ENCODE peak calls at places on chromosome 11, in four cellular contexts. B is A549, E is HCT116, Z is astrocyte of the cerebellum. I is an unnamed sample.

GRCh38 chr11:113587318-113587739 is 112.1 kb upstream of the DRD2 start:
- DNase-seq in B (no peak), E (no peak), Z (no peak), I (no peak)

GRCh38 chr11:94519478-94520084 is 7.3 kb downstream of the C11orf97 start:
- DNase-seq in B (no peak), E (peak), Z (no peak), I (no peak)

GRCh38 chr11:134666273-134667174 is 254.5 kb upstream of the B3GAT1 start:
- DNase-seq in B (no peak), E (no peak), Z (no peak), I (no peak)

GRCh38 chr11:78784321-78785061 is 209.8 kb upstream of the NARS2 start:
- DNase-seq in B (no peak), E (no peak), Z (peak), I (no peak)

GRCh38 chr11:57637626-57638004 is 12.1 kb downstream of the YPEL4 start:
- DNase-seq in B (no peak), E (no peak), Z (no peak), I (no peak)

GRCh38 chr11:88428959-88429358 is 91.4 kb upstream of the CTSC start:
- DNase-seq in B (no peak), E (no peak), Z (no peak), I (no peak)

GRCh38 chr11:90274362-90274761 is 51.5 kb upstream of the CHORDC1 start:
- DNase-seq in B (no peak), E (no peak), Z (no peak), I (no peak)

GRCh38 chr11:120413480-120413879 is 77.3 kb downstream of the ARHGEF12 start:
- DNase-seq in B (no peak), E (no peak), Z (peak), I (no peak)

GRCh38 chr11:17845431-17845881 is 110.9 kb downstream of the KCNC1 start:
- DNase-seq in B (no peak), E (no peak), Z (peak), I (peak)

GRCh38 chr11:114059984-114060401 is 482 bp downstream of the ZBTB16 start:
- DNase-seq in B (peak), E (no peak), Z (no peak), I (no peak)

GRCh38 chr11:126748097-126748756 is 252.3 kb downstream of the KIRREL3 start:
- DNase-seq in B (no peak), E (no peak), Z (no peak), I (no peak)

GRCh38 chr11:72629266-72629665 is 45.0 kb downstream of the PDE2A start:
- DNase-seq in B (no peak), E (no peak), Z (no peak), I (no peak)

GRCh38 chr11:129702410-129703390 is 112.9 kb upstream of the TMEM45B start:
- DNase-seq in B (no peak), E (no peak), Z (no peak), I (peak)

GRCh38 chr11:66559141-66559861 is 9.1 kb downstream of the CTSF start:
- DNase-seq in B (no peak), E (no peak), Z (no peak), I (no peak)

GRCh38 chr11:83566948-83567347 is 280.8 kb upstream of the CCDC90B start:
- DNase-seq in B (no peak), E (no peak), Z (no peak), I (no peak)

GRCh38 chr11:112525270-112525669 is 264.6 kb upstream of the PLET1 start:
- DNase-seq in B (no peak), E (no peak), Z (peak), I (peak)

GRCh38 chr11:70828498-70829159 is 423.7 kb downstream of the SHANK2 start:
- DNase-seq in B (no peak), E (no peak), Z (no peak), I (no peak)

GRCh38 chr11:27481992-27482391 is 9.4 kb upstream of the LGR4 start:
- DNase-seq in B (no peak), E (no peak), Z (no peak), I (no peak)

GRCh38 chr11:106420048-106420665 is 342.7 kb downstream of the AASDHPPT start:
- DNase-seq in B (no peak), E (no peak), Z (no peak), I (no peak)

GRCh38 chr11:15519911-15520310 is 405.2 kb downstream of the INSC start:
- DNase-seq in B (no peak), E (no peak), Z (no peak), I (no peak)

GRCh38 chr11:18384157-18384641 is 10.2 kb upstream of the LDHA start:
- DNase-seq in B (peak), E (no peak), Z (peak), I (peak)

GRCh38 chr11:94925422-94926270 is 47.7 kb downstream of the CWC15 start:
- DNase-seq in B (no peak), E (no peak), Z (no peak), I (no peak)

GRCh38 chr11:17164361-17165246 is 43.2 kb downstream of the PIK3C2A start:
- DNase-seq in B (no peak), E (no peak), Z (no peak), I (no peak)

GRCh38 chr11:77705195-77705876 is 67.7 kb upstream of the CLNS1A start:
- DNase-seq in B (peak), E (peak), Z (no peak), I (no peak)

GRCh38 chr11:64864473-64865285 is 13.7 kb downstream of the EHD1 start:
- DNase-seq in B (no peak), E (no peak), Z (peak), I (peak)

GRCh38 chr11:64864135-64864472 is 14.3 kb downstream of the EHD1 start:
- DNase-seq in B (no peak), E (no peak), Z (no peak), I (no peak)

GRCh38 chr11:64863381-64864060 is 14.9 kb downstream of the EHD1 start:
- DNase-seq in B (no peak), E (no peak), Z (no peak), I (peak)

GRCh38 chr11:64861227-64861970 is 16.9 kb upstream of the CDC42BPG start:
- DNase-seq in B (no peak), E (no peak), Z (no peak), I (no peak)

GRCh38 chr11:64862914-64863313 is 15.5 kb downstream of the EHD1 start:
- DNase-seq in B (no peak), E (no peak), Z (no peak), I (no peak)
- H3K4me3 ChIP-seq in B (no peak), E (no peak), Z (no peak), I (peak)

DNA sequence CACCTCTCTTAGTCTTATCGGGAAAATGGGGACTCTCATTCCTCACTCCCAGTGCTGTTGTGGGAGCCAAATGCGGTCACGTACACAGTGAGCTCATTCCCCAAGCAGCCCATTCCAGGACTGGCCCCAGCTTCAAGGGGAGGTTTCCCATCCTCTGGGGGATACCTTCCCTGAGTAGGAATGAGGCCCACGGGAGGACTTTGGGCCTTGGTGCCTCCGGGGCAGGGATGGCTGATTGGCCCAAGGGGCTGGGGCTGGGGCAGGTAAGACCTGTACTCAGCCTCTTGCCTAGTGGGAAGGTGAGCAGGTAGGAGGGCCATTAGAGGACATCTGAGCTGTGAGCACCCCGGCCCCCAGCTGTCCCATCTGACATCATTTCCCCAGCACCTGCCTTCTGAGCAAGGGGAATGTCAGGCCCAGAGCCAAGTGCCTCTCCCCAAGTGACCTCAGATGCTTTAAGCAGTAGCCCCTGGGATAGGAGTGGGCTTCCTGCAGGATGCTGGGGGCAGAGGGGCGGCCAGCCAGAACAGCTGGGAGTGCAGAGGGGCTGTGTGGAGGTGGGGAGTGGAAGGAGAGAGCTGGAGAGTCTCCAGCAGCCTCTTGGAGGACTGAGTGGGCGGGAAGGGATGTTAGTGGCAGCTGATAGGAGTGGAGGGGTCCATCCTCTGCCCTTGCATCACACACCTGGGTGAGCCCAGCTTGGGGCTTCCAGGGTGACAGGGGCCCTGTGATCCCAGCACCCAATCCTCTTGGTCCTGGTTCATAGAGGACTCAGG is 58.4 kb downstream of the CD82 start:
- DNase-seq in B (no peak), E (no peak), Z (no peak), I (peak)
- TF ChIP-seq CTCF in B (no peak), E (no peak), Z (no peak), I (no peak)

DNA sequence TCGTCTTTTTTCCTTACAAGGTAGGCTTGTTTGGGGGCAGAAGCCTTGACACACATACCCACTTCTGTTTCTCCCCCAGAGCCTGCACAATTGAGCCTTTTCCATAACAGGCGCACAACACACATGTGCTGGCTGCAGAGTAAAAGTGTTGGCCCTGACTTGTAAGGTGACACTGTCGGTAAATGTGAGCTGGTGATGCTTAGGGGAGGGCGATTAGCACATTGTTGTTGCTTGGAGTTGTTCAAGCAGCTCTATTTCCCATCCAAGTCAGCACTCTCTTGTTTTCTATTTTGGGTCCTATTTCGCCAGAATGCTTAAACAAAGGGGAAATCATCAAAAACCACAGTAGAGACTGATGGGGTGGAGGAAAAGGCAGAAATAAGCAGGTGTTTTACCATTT is 51.9 kb upstream of the PTPRJ start:
- DNase-seq in B (no peak), E (no peak), Z (no peak), I (no peak)
- H3K4me3 ChIP-seq in B (no peak), E (no peak), Z (no peak), I (no peak)

GRCh38 chr11:131223198-131223975 is 147.0 kb upstream of the NTM start:
- DNase-seq in B (no peak), E (no peak), Z (no peak), I (no peak)

GRCh38 chr11:131218542-131218941 is 151.9 kb upstream of the NTM start:
- DNase-seq in B (no peak), E (no peak), Z (no peak), I (no peak)

DNA sequence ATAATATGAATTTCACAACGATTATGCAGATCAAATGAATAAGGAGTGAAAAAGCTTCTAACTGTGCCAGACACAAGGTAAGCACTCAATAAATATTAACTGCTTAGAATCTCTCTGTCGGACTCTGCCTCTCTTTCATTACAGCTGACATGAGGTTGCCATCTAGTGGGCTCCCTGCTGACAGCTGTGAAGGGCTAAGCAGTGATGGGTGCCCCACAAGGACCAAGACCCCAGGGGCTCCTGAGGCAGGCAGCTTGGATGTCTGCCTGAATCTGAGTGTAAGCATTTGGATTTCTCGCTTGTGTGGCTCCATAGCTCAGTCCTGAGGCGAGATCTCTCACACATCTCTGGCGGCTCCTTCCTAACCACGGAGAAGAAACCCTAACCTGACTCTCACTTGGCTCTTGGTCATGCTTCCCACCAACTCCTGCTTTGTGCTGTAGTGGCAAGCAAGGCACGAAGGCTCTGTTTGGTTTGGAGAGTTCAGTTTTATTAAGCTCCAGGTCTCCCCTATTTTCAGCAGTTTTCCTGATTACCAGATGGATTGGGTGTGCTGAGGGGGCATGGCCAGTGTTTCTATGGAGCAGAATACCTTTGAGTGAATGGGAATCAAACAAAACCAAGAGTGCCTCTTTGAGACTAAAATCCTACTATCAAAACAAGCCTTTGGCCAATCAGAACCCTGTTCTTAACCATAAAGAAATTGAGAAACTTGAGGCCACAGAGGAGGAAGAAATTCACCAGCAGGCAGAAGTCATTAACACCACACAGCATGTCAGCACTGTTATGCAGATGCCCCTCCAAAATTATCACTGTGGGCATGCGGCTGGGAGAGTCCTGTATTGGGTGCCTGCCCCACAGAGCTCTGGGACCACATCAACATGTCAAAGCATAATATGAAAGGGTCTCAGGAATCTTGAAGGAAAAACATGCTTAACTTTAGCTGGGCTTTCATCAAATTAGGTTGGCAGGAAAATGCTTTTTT is 152.8 kb upstream of the NTM start:
- DNase-seq in B (peak), E (no peak), Z (no peak), I (no peak)
- TF ChIP-seq CTCF in B (peak), E (no peak), Z (no peak), I (no peak)

GRCh38 chr11:34788642-34789041 is 127.5 kb downstream of the APIP start:
- DNase-seq in B (no peak), E (no peak), Z (no peak), I (no peak)
- H3K4me3 ChIP-seq in B (no peak), E (no peak), Z (no peak), I (no peak)

GRCh38 chr11:64342869-64343739 is 3.1 kb downstream of the CCDC88B start:
- DNase-seq in B (no peak), E (no peak), Z (no peak), I (no peak)

GRCh38 chr11:64344160-64344559 is 4.2 kb downstream of the CCDC88B start:
- DNase-seq in B (no peak), E (no peak), Z (no peak), I (no peak)

GRCh38 chr11:64344721-64345120 is 4.7 kb downstream of the CCDC88B start:
- DNase-seq in B (no peak), E (no peak), Z (no peak), I (no peak)

GRCh38 chr11:64341851-64342791 is 2.1 kb downstream of the CCDC88B start:
- DNase-seq in B (peak), E (peak), Z (peak), I (peak)

DNA sequence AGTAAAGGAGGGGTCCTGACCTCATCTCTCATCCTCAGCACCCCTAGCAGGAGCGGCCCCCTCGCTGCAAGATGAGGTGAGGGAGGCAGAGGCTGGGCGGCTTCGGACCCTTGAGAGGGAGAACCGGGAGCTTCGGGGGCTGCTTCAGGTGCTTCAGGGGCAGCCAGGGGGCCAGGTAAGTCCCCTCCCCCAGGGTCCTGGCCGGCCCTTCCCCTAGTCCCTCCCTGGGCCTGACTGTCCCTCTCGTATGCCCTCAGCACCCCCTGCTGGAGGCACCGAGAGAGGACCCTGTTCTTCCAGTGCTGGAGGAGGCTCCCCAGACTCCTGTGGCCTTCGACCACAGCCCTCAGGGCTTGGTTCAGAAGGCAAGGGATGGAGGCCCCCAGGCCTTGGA is 3.7 kb downstream of the CCDC88B start:
- DNase-seq in B (peak), E (no peak), Z (no peak), I (no peak)
- TF ChIP-seq CTCF in B (peak), E (no peak), Z (no peak), I (no peak)

GRCh38 chr11:47524200-47524874 is 28.6 kb downstream of the CELF1 start:
- DNase-seq in B (no peak), E (no peak), Z (no peak), I (no peak)

GRCh38 chr11:47518212-47518959 is 34.5 kb downstream of the CELF1 start:
- DNase-seq in B (no peak), E (no peak), Z (no peak), I (no peak)

GRCh38 chr11:47527186-47527585 is 25.7 kb downstream of the CELF1 start:
- DNase-seq in B (no peak), E (no peak), Z (no peak), I (no peak)

DNA sequence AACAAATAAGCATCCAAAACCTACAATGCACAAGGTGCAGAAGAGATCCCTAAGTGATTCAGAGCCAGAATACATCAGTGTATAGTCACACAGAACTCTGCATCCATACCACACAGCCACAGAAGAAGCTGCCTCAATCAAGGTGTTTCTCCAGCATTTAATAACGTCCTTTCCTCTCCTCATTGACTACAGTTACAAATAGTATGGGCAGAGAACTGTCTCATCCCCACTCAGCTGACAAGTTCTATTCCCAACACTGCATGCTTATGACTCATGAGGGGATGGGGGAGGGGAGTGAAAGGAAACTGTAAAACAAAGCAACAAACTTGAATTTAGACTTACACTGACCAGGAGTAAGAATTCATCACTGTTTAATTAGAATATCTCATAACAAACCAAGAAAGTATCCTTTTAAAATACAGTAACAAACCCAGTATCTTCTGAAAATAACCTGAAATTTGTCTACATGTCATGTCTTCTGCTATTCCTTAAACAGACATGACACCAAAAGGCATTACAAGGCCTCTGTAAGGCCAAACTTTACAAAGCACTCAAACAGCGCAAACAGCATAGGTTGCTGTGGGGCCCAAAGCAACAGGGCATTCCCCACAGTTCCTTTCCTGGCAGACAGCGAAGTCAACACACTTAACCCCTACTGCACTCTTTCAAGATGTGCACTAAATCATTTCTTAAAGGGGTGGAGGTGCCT is 29.3 kb downstream of the CELF1 start:
- DNase-seq in B (peak), E (no peak), Z (peak), I (peak)
- H3K4me3 ChIP-seq in B (no peak), E (no peak), Z (no peak), I (peak)

DNA sequence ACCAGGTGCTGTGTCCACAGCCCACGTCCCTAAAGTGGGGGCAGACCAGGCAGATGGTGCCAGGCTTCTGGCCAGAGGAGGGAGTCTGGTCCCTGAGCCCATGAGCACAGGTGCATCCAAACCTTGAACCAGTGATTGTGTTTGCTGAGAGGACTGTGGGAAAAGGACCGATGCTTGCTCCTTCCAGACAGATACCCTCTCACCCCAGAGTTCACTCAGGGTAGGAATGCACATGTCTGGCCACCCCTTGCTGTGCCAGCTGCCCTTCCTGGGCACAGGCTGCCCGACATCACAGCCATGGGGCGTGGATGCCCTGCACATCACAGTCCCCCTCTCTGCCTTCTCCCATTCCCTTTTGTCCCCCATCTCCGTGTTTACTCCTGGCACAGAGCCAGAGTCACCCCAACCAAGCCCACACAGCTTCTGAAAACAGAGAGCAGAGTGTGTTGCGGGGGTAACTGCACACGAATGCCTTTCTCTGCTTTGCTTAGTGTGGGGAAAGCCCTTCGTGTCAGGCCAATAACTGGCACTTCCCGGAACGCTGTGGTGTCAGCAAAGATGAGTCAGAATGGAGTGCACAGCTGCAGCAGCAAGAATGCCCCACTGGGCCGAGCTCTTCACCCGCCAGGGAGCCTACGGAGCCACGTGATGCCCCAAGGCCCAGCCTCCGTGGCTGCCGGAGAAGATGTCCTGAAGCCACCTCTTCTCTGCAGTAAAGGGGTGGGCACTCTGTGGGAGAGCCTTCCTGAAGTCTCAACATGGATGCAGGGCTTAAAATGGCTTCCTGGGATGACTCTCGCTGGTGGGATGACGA is 7.6 kb downstream of the CARS1 start:
- DNase-seq in B (peak), E (peak), Z (peak), I (peak)
- TF ChIP-seq CTCF in B (peak), E (no peak), Z (peak), I (peak)

GRCh38 chr11:14423633-14424032 is 64.7 kb upstream of the RRAS2 start:
- DNase-seq in B (no peak), E (no peak), Z (peak), I (no peak)
- H3K4me3 ChIP-seq in B (no peak), E (no peak), Z (no peak), I (no peak)